ENCODE peak calls at places on chromosome 17, in eight cellular contexts. One of them, this sample, is unnamed.
A peak's percentile ranks its signal among the peaks of the same experiment; 100 is the strongest.

GRCh38 chr17:20775331-20775730 is 195.8 kb downstream of the CDRT15L2 start:
- ATAC-seq in CD4-positive, CD25-positive, alpha-beta regulatory T cell: no peak
- ATAC-seq in heart left ventricle: no peak
- ATAC-seq in IMR-90: no peak
- ATAC-seq in lung: no peak
- ATAC-seq in aorta: no peak
- ATAC-seq in upper lobe of right lung: no peak
- ATAC-seq in heart right ventricle: no peak
- ATAC-seq in this sample: no peak

GRCh38 chr17:45666046-45666600 is 118.0 kb upstream of the CRHR1 start:
- ATAC-seq in CD4-positive, CD25-positive, alpha-beta regulatory T cell: no peak
- ATAC-seq in heart left ventricle: no peak
- ATAC-seq in IMR-90: no peak
- ATAC-seq in lung: no peak
- ATAC-seq in aorta: no peak
- ATAC-seq in upper lobe of right lung: no peak
- ATAC-seq in heart right ventricle: no peak
- ATAC-seq in this sample: no peak

GRCh38 chr17:50129303-50129945 is 536 bp downstream of the SAMD14 start:
- ATAC-seq in CD4-positive, CD25-positive, alpha-beta regulatory T cell: peak; percentile 46
- ATAC-seq in heart left ventricle: no peak
- ATAC-seq in IMR-90: peak; percentile 47
- ATAC-seq in lung: no peak
- ATAC-seq in aorta: no peak
- ATAC-seq in upper lobe of right lung: peak; percentile 14
- ATAC-seq in heart right ventricle: no peak
- ATAC-seq in this sample: peak; percentile 24

GRCh38 chr17:63099420-63099819 is 133.4 kb downstream of the TANC2 start:
- ATAC-seq in CD4-positive, CD25-positive, alpha-beta regulatory T cell: no peak
- ATAC-seq in heart left ventricle: no peak
- ATAC-seq in IMR-90: no peak
- ATAC-seq in lung: no peak
- ATAC-seq in aorta: no peak
- ATAC-seq in upper lobe of right lung: no peak
- ATAC-seq in heart right ventricle: no peak
- ATAC-seq in this sample: no peak

GRCh38 chr17:77404812-77405581 is 264.2 kb downstream of the SEC14L1 start:
- ATAC-seq in CD4-positive, CD25-positive, alpha-beta regulatory T cell: peak; percentile 88
- ATAC-seq in heart left ventricle: peak; percentile 51
- ATAC-seq in IMR-90: peak; percentile 48
- ATAC-seq in lung: peak; percentile 53
- ATAC-seq in aorta: no peak
- ATAC-seq in upper lobe of right lung: peak; percentile 74
- ATAC-seq in heart right ventricle: peak; percentile 50
- ATAC-seq in this sample: no peak

GRCh38 chr17:42163113-42163512 is 8.3 kb upstream of the RAB5C start:
- ATAC-seq in CD4-positive, CD25-positive, alpha-beta regulatory T cell: no peak
- ATAC-seq in heart left ventricle: peak; percentile 26
- ATAC-seq in IMR-90: no peak
- ATAC-seq in lung: no peak
- ATAC-seq in aorta: no peak
- ATAC-seq in upper lobe of right lung: peak; percentile 33
- ATAC-seq in heart right ventricle: no peak
- ATAC-seq in this sample: no peak

GRCh38 chr17:82949361-82949760 is 109.5 kb upstream of the ZNF750 start:
- ATAC-seq in CD4-positive, CD25-positive, alpha-beta regulatory T cell: no peak
- ATAC-seq in heart left ventricle: no peak
- ATAC-seq in IMR-90: no peak
- ATAC-seq in lung: no peak
- ATAC-seq in aorta: no peak
- ATAC-seq in upper lobe of right lung: no peak
- ATAC-seq in heart right ventricle: no peak
- ATAC-seq in this sample: no peak

GRCh38 chr17:38587193-38587592 is 18.6 kb downstream of the SRCIN1 start:
- ATAC-seq in CD4-positive, CD25-positive, alpha-beta regulatory T cell: no peak
- ATAC-seq in heart left ventricle: no peak
- ATAC-seq in IMR-90: no peak
- ATAC-seq in lung: no peak
- ATAC-seq in aorta: no peak
- ATAC-seq in upper lobe of right lung: no peak
- ATAC-seq in heart right ventricle: no peak
- ATAC-seq in this sample: no peak

GRCh38 chr17:18267366-18267765 is 6.9 kb downstream of the MIEF2 start:
- ATAC-seq in CD4-positive, CD25-positive, alpha-beta regulatory T cell: no peak
- ATAC-seq in heart left ventricle: no peak
- ATAC-seq in IMR-90: no peak
- ATAC-seq in lung: no peak
- ATAC-seq in aorta: no peak
- ATAC-seq in upper lobe of right lung: no peak
- ATAC-seq in heart right ventricle: no peak
- ATAC-seq in this sample: no peak

GRCh38 chr17:50301891-50302584 is 27.8 kb downstream of the TMEM92 start:
- ATAC-seq in CD4-positive, CD25-positive, alpha-beta regulatory T cell: no peak
- ATAC-seq in heart left ventricle: no peak
- ATAC-seq in IMR-90: no peak
- ATAC-seq in lung: no peak
- ATAC-seq in aorta: no peak
- ATAC-seq in upper lobe of right lung: no peak
- ATAC-seq in heart right ventricle: no peak
- ATAC-seq in this sample: no peak

GRCh38 chr17:33452797-33453196 is 159.7 kb upstream of the ASIC2 start:
- ATAC-seq in CD4-positive, CD25-positive, alpha-beta regulatory T cell: no peak
- ATAC-seq in heart left ventricle: no peak
- ATAC-seq in IMR-90: no peak
- ATAC-seq in lung: no peak
- ATAC-seq in aorta: no peak
- ATAC-seq in upper lobe of right lung: no peak
- ATAC-seq in heart right ventricle: no peak
- ATAC-seq in this sample: no peak

GRCh38 chr17:65783845-65784334 is 222.4 kb upstream of the AXIN2 start:
- ATAC-seq in CD4-positive, CD25-positive, alpha-beta regulatory T cell: no peak
- ATAC-seq in heart left ventricle: no peak
- ATAC-seq in IMR-90: peak; percentile 40
- ATAC-seq in lung: peak; percentile 44
- ATAC-seq in aorta: peak; percentile 44
- ATAC-seq in upper lobe of right lung: no peak
- ATAC-seq in heart right ventricle: no peak
- ATAC-seq in this sample: peak; percentile 60

GRCh38 chr17:8887834-8888703 is 20.6 kb upstream of the PIK3R6 start:
- ATAC-seq in CD4-positive, CD25-positive, alpha-beta regulatory T cell: no peak
- ATAC-seq in heart left ventricle: peak; percentile 67
- ATAC-seq in IMR-90: peak; percentile 75
- ATAC-seq in lung: no peak
- ATAC-seq in aorta: no peak
- ATAC-seq in upper lobe of right lung: peak; percentile 20
- ATAC-seq in heart right ventricle: peak; percentile 81
- ATAC-seq in this sample: no peak

GRCh38 chr17:3966720-3967363 is 2.6 kb upstream of the ATP2A3 start:
- ATAC-seq in CD4-positive, CD25-positive, alpha-beta regulatory T cell: no peak
- ATAC-seq in heart left ventricle: no peak
- ATAC-seq in IMR-90: no peak
- ATAC-seq in lung: no peak
- ATAC-seq in aorta: no peak
- ATAC-seq in upper lobe of right lung: no peak
- ATAC-seq in heart right ventricle: no peak
- ATAC-seq in this sample: no peak

GRCh38 chr17:63414222-63414621 is 31.9 kb downstream of the CYB561 start:
- ATAC-seq in CD4-positive, CD25-positive, alpha-beta regulatory T cell: no peak
- ATAC-seq in heart left ventricle: no peak
- ATAC-seq in IMR-90: no peak
- ATAC-seq in lung: no peak
- ATAC-seq in aorta: no peak
- ATAC-seq in upper lobe of right lung: no peak
- ATAC-seq in heart right ventricle: no peak
- ATAC-seq in this sample: no peak

GRCh38 chr17:77425791-77426641 is 285.2 kb downstream of the SEC14L1 start:
- ATAC-seq in CD4-positive, CD25-positive, alpha-beta regulatory T cell: no peak
- ATAC-seq in heart left ventricle: no peak
- ATAC-seq in IMR-90: peak; percentile 3
- ATAC-seq in lung: no peak
- ATAC-seq in aorta: no peak
- ATAC-seq in upper lobe of right lung: no peak
- ATAC-seq in heart right ventricle: no peak
- ATAC-seq in this sample: peak; percentile 48

DNA sequence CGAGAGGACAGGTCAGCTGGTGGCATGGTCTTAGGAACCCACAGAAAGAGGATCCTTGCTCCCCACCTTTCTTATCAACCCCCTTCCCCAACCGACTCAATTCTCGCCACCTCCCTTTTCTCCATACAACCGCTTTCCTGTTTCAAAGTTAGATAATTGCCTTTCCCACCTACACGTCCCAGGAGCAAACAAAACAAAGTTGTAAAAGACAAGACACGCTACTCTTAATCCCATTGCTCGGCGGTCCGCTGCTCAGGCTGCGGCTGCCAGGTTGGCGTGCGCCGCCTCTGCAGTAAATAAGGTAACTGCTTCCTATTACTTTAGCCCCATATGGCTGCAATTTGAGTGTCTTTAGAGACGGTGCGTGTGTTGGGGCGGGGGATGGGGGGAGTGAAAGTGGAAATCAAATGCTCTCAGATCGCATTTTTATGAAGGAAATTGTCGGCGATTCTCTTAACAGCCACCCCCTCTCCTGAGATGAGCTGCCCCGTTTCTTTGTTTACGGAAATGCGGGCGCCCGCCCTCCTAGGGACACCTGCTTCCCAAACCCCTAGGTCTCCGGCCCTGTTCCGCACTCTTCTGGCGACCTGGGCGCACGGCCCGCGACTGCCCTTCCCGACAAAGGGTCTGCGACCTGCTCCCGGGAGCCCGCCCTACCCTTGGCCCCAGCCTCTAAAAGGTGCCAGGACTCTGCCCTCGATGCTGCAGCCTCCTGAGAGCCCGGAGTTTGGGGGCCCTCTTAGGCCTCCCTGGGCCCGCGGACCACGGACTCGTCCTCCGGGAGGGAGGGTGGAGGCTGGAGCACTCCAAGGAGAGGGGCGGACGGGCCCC is 3.7 kb upstream of the CBX8 start:
- ATAC-seq in CD4-positive, CD25-positive, alpha-beta regulatory T cell: no peak
- ATAC-seq in heart left ventricle: no peak
- ATAC-seq in IMR-90: no peak
- ATAC-seq in lung: no peak
- ATAC-seq in aorta: no peak
- ATAC-seq in upper lobe of right lung: no peak
- ATAC-seq in heart right ventricle: no peak
- ATAC-seq in this sample: no peak
- H3K4me3 ChIP-seq in CD4-positive, CD25-positive, alpha-beta regulatory T cell: peak overlapping the region; percentile 26
- H3K4me3 ChIP-seq in heart left ventricle: peak overlapping the region; percentile 3
- H3K4me3 ChIP-seq in IMR-90: no peak overlapping the region
- H3K4me3 ChIP-seq in lung: no peak overlapping the region
- H3K4me3 ChIP-seq in aorta: no peak overlapping the region
- H3K4me3 ChIP-seq in upper lobe of right lung: no peak overlapping the region
- H3K4me3 ChIP-seq in heart right ventricle: no peak overlapping the region
- H3K4me3 ChIP-seq in this sample: no peak overlapping the region

GRCh38 chr17:81889602-81890001 is 1.8 kb downstream of the ALYREF start:
- ATAC-seq in CD4-positive, CD25-positive, alpha-beta regulatory T cell: no peak
- ATAC-seq in heart left ventricle: no peak
- ATAC-seq in IMR-90: no peak
- ATAC-seq in lung: no peak
- ATAC-seq in aorta: no peak
- ATAC-seq in upper lobe of right lung: no peak
- ATAC-seq in heart right ventricle: no peak
- ATAC-seq in this sample: no peak
- H3K4me3 ChIP-seq in CD4-positive, CD25-positive, alpha-beta regulatory T cell: peak overlapping the region; percentile 65
- H3K4me3 ChIP-seq in heart left ventricle: peak overlapping the region; percentile 91
- H3K4me3 ChIP-seq in IMR-90: no peak overlapping the region
- H3K4me3 ChIP-seq in lung: no peak overlapping the region
- H3K4me3 ChIP-seq in aorta: no peak overlapping the region
- H3K4me3 ChIP-seq in upper lobe of right lung: no peak overlapping the region
- H3K4me3 ChIP-seq in heart right ventricle: no peak overlapping the region
- H3K4me3 ChIP-seq in this sample: no peak overlapping the region

DNA sequence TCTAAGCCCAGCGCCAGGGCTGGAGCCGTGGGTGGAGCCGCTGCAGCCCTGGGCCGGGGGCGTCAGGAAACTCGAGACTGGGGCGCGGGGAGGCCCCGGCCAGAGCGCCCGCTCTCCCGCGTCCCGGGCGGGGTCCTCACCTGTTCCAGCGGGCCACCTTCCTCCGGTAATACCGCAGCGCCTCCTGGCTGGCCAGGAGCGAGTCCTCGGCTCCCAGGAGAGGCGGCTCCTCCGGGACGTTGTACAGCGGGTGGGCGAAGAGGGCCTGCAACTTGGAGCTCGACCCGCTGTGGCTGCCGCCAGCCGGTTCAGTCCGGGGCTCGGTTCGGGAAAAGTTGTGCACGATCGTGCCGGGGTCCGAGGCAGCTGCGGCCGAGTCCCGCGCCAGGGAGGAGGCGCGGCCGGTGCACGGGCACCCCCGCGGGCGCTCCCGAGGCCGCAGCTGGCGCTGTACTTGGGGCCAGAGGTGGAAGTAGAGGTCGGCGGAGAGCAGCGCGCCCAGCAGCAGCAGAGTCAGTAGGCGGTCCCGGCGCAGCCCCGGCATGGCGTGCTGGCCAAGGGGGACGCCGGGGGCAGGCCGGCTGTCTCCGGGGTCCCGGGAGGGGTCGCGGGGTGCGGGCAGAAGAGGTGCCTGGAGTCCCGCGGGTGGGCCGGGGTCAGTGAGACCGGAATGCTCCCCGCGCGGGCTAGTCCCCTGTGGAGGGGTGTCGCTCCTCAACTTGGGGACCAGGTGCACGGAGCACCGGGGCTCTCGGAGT is 865 bp downstream of the FAM20A start:
- ATAC-seq in CD4-positive, CD25-positive, alpha-beta regulatory T cell: no peak
- ATAC-seq in heart left ventricle: peak; percentile 72
- ATAC-seq in IMR-90: peak; percentile 74
- ATAC-seq in lung: peak; percentile 8
- ATAC-seq in aorta: peak; percentile 63
- ATAC-seq in upper lobe of right lung: peak; percentile 83
- ATAC-seq in heart right ventricle: peak; percentile 51
- ATAC-seq in this sample: peak; percentile 24
- H3K4me3 ChIP-seq in CD4-positive, CD25-positive, alpha-beta regulatory T cell: no peak overlapping the region
- H3K4me3 ChIP-seq in heart left ventricle: peak overlapping the region; percentile 75
- H3K4me3 ChIP-seq in IMR-90: peak overlapping the region; percentile 2
- H3K4me3 ChIP-seq in lung: peak overlapping the region; percentile 56
- H3K4me3 ChIP-seq in aorta: peak overlapping the region; percentile 45
- H3K4me3 ChIP-seq in upper lobe of right lung: peak overlapping the region; percentile 64
- H3K4me3 ChIP-seq in heart right ventricle: peak overlapping the region; percentile 78
- H3K4me3 ChIP-seq in this sample: peak overlapping the region; percentile 15

GRCh38 chr17:47733047-47733413 is at the start of gene TBX21:
- ATAC-seq in CD4-positive, CD25-positive, alpha-beta regulatory T cell: peak; percentile 96
- ATAC-seq in heart left ventricle: peak; percentile 75
- ATAC-seq in IMR-90: peak; percentile 68
- ATAC-seq in lung: no peak
- ATAC-seq in aorta: peak; percentile 59
- ATAC-seq in upper lobe of right lung: peak; percentile 81
- ATAC-seq in heart right ventricle: peak; percentile 85
- ATAC-seq in this sample: peak; percentile 37

GRCh38 chr17:47732399-47733046 is 513 bp upstream of the TBX21 start:
- ATAC-seq in CD4-positive, CD25-positive, alpha-beta regulatory T cell: no peak
- ATAC-seq in heart left ventricle: no peak
- ATAC-seq in IMR-90: no peak
- ATAC-seq in lung: no peak
- ATAC-seq in aorta: no peak
- ATAC-seq in upper lobe of right lung: no peak
- ATAC-seq in heart right ventricle: no peak
- ATAC-seq in this sample: no peak

GRCh38 chr17:47735536-47736011 is 2.5 kb downstream of the TBX21 start:
- ATAC-seq in CD4-positive, CD25-positive, alpha-beta regulatory T cell: no peak
- ATAC-seq in heart left ventricle: no peak
- ATAC-seq in IMR-90: no peak
- ATAC-seq in lung: no peak
- ATAC-seq in aorta: no peak
- ATAC-seq in upper lobe of right lung: no peak
- ATAC-seq in heart right ventricle: no peak
- ATAC-seq in this sample: no peak

GRCh38 chr17:47735139-47735464 is 2.1 kb downstream of the TBX21 start:
- ATAC-seq in CD4-positive, CD25-positive, alpha-beta regulatory T cell: no peak
- ATAC-seq in heart left ventricle: no peak
- ATAC-seq in IMR-90: no peak
- ATAC-seq in lung: no peak
- ATAC-seq in aorta: no peak
- ATAC-seq in upper lobe of right lung: no peak
- ATAC-seq in heart right ventricle: no peak
- ATAC-seq in this sample: no peak

GRCh38 chr17:47733414-47734288 is 615 bp downstream of the TBX21 start:
- ATAC-seq in CD4-positive, CD25-positive, alpha-beta regulatory T cell: peak; percentile 41
- ATAC-seq in heart left ventricle: no peak
- ATAC-seq in IMR-90: peak; percentile 48
- ATAC-seq in lung: no peak
- ATAC-seq in aorta: no peak
- ATAC-seq in upper lobe of right lung: no peak
- ATAC-seq in heart right ventricle: peak; percentile 12
- ATAC-seq in this sample: peak; percentile 37
- H3K4me3 ChIP-seq in CD4-positive, CD25-positive, alpha-beta regulatory T cell: peak overlapping the region; percentile 69
- H3K4me3 ChIP-seq in heart left ventricle: peak overlapping the region; percentile 49
- H3K4me3 ChIP-seq in IMR-90: no peak overlapping the region
- H3K4me3 ChIP-seq in lung: no peak overlapping the region
- H3K4me3 ChIP-seq in aorta: peak overlapping the region; percentile 35
- H3K4me3 ChIP-seq in upper lobe of right lung: peak overlapping the region; percentile 43
- H3K4me3 ChIP-seq in heart right ventricle: peak overlapping the region; percentile 47
- H3K4me3 ChIP-seq in this sample: peak overlapping the region; percentile 52

This sample was measured in gastroesophageal sphincter.